ENCODE peak calls at places on chromosome X, in seven cellular contexts. W, A, Y, S, U, O and F are unnamed samples.

GRCh38 chrX:74383611-74384010 is 37.7 kb upstream of the SLC16A2 start:
- DNase-seq in S (peak; percentile 17), Y (no peak), U (peak; percentile 37), W (peak; percentile 20), A (peak; percentile 34), O (peak; percentile 70), F (peak; percentile 18)

GRCh38 chrX:69493193-69493592 is 10.9 kb upstream of the NALF2 start:
- DNase-seq in A (no peak), W (no peak), S (peak; percentile 51), Y (no peak), O (peak; percentile 3), U (peak; percentile 55), F (no peak)

GRCh38 chrX:63250253-63250868 is 100.8 kb downstream of the SPIN4 start:
- DNase-seq in Y (no peak), S (no peak), A (no peak), W (peak; percentile 20), U (peak; percentile 81), O (peak; percentile 87), F (peak; percentile 61)

GRCh38 chrX:123976671-123977316 is 15.3 kb downstream of the STAG2 start:
- DNase-seq in O (peak; percentile 69), S (no peak), U (no peak), Y (no peak), W (no peak), A (no peak), F (no peak)

GRCh38 chrX:124217289-124218251 is 114.9 kb upstream of the TEX13D start:
- DNase-seq in Y (peak; percentile 19), A (no peak), S (no peak), U (no peak), W (no peak), O (no peak), F (no peak)

GRCh38 chrX:53481816-53482485 is 47.8 kb upstream of the HSD17B10 start:
- DNase-seq in U (peak; percentile 64), O (peak; percentile 77), W (peak; percentile 51), Y (peak; percentile 6), S (peak; percentile 49), A (no peak), F (peak; percentile 28)

GRCh38 chrX:69988955-69989394 is 60.8 kb downstream of the AWAT2 start:
- DNase-seq in O (peak; percentile 10), S (no peak), W (no peak), U (no peak), Y (no peak), A (no peak), F (no peak)

GRCh38 chrX:105126201-105126600 is 94.3 kb downstream of the TEX13A start:
- DNase-seq in U (no peak), S (no peak), W (no peak), Y (no peak), O (no peak), A (no peak), F (no peak)

GRCh38 chrX:41043950-41044349 is 41.3 kb upstream of the USP9X start:
- DNase-seq in W (no peak), Y (no peak), A (no peak), O (peak; percentile 77), U (no peak), S (no peak), F (no peak)

GRCh38 chrX:80817002-80817401 is 7.3 kb upstream of the BRWD3 start:
- DNase-seq in W (no peak), Y (no peak), U (no peak), A (no peak), O (peak; percentile 63), S (no peak), F (no peak)

GRCh38 chrX:125131146-125131545 is 188.5 kb upstream of the TEX13C start:
- DNase-seq in A (no peak), Y (no peak), W (no peak), U (peak; percentile 14), O (no peak), S (no peak), F (no peak)

GRCh38 chrX:66013195-66013816 is 26.6 kb downstream of the VSIG4 start:
- DNase-seq in S (no peak), O (no peak), A (no peak), W (no peak), U (no peak), Y (no peak), F (no peak)

GRCh38 chrX:30885136-30885535 is 3.9 kb downstream of the TAB3 start:
- DNase-seq in U (no peak), S (no peak), W (no peak), A (no peak), O (no peak), Y (no peak), F (no peak)

GRCh38 chrX:41373989-41374606 is 40.1 kb downstream of the DDX3X start:
- DNase-seq in W (no peak), A (no peak), O (no peak), Y (no peak), S (no peak), U (no peak), F (no peak)

GRCh38 chrX:129642641-129643040 is 12.1 kb downstream of the APLN start:
- DNase-seq in S (no peak), O (peak; percentile 61), W (no peak), A (no peak), Y (no peak), U (no peak), F (no peak)

GRCh38 chrX:135549519-135549918 is 29.1 kb downstream of the INTS6L start:
- DNase-seq in A (no peak), O (no peak), U (no peak), Y (no peak), W (no peak), S (no peak), F (no peak)

GRCh38 chrX:24081661-24082154 is 27.0 kb downstream of the EIF2S3 start:
- DNase-seq in O (peak; percentile 72), W (peak; percentile 36), Y (peak; percentile 10), U (peak; percentile 38), A (peak; percentile 74), S (peak; percentile 58), F (peak; percentile 29)

GRCh38 chrX:2401201-2401589 is 99.6 kb downstream of the DHRSX start:
- DNase-seq in O (no peak), A (no peak), S (no peak), W (no peak), Y (no peak), U (no peak), F (no peak)

GRCh38 chrX:97700547-97700946 is 816.8 kb downstream of the RPA4 start:
- DNase-seq in Y (no peak), S (no peak), O (no peak), A (no peak), W (no peak), U (no peak), F (no peak)

GRCh38 chrX:100731441-100732281 is at the start of gene SYTL4:
- DNase-seq in A (peak; percentile 78), S (peak; percentile 18), O (no peak), U (peak; percentile 28), W (peak; percentile 28), Y (no peak), F (no peak)

GRCh38 chrX:30653415-30654131 is at the start of gene GK:
- DNase-seq in U (peak; percentile 34), O (peak; percentile 5), S (peak; percentile 20), A (no peak), W (no peak), Y (no peak), F (no peak)

GRCh38 chrX:2928127-2928582 is 984 bp downstream of the ARSD start:
- DNase-seq in A (peak; percentile 80), Y (no peak), O (no peak), S (peak; percentile 65), U (peak; percentile 67), W (peak; percentile 35), F (peak; percentile 25)

GRCh38 chrX:64427787-64428186 is 32.5 kb upstream of the MTMR8 start:
- DNase-seq in S (no peak), O (no peak), Y (no peak), U (no peak), W (no peak), A (no peak), F (no peak)

DNA sequence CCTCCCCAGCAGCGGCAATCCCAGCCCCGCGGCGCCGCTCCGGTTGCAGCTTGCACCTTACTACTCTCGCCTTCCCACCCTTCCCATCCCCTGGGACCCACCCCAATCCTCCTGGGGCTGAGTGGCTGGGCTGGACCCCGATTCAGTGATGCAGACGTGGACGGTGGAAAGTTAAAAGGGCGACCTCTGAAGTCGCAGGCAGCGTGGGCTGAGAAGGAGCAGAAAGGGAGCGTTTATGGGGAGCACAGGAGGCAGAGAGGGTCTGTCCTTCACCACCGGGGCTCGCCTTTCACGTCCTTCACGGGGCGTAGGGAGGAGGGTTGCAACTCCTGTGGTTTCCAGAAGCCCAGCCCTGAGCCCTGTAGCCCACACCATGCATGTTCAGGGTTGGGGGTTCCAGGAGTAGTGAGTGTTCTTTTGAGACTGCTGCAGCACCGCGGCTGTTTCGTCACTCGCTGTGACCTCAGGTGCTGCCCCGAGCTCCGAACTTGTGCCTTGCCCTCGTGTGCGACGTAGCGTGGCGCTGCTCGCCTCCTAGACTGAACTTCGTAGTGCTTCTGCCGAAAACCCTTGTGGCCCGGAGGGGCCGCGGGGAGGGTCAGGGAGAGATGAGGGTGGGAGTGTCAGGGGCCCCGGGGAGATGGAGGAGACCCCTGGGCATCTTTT is 1.5 kb downstream of the NHS start:
- DNase-seq in Y (no peak), A (peak; percentile 46), U (peak; percentile 8), O (peak; percentile 9), W (peak; percentile 21), S (peak; percentile 19), F (no peak)
- TF ChIP-seq CTCF in Y (no peak), A (no peak), U (no peak), O (no peak), W (no peak), S (no peak), F (no peak)

GRCh38 chrX:42524374-42524773 is 253.6 kb downstream of the PPP1R2C start:
- DNase-seq in A (no peak), O (peak; percentile 12), W (no peak), S (no peak), Y (no peak), U (no peak), F (no peak)

GRCh38 chrX:42515939-42516338 is 262.0 kb downstream of the PPP1R2C start:
- DNase-seq in A (no peak), Y (no peak), U (no peak), O (no peak), W (no peak), S (no peak), F (no peak)

GRCh38 chrX:42519666-42520231 is 258.2 kb downstream of the PPP1R2C start:
- DNase-seq in O (peak; percentile 67), S (no peak), W (no peak), A (no peak), U (no peak), Y (no peak), F (peak; percentile 8)
- TF ChIP-seq CTCF in O (peak; percentile 15), S (no peak), W (no peak), A (no peak), U (peak; percentile 11), Y (no peak), F (no peak)

GRCh38 chrX:133586443-133586842 is 171.2 kb upstream of the GPC4 start:
- DNase-seq in W (no peak), Y (no peak), S (no peak), U (no peak), A (no peak), O (no peak), F (no peak)
- TF ChIP-seq CTCF in W (no peak), Y (no peak), S (no peak), U (no peak), A (no peak), O (no peak), F (no peak)

DNA sequence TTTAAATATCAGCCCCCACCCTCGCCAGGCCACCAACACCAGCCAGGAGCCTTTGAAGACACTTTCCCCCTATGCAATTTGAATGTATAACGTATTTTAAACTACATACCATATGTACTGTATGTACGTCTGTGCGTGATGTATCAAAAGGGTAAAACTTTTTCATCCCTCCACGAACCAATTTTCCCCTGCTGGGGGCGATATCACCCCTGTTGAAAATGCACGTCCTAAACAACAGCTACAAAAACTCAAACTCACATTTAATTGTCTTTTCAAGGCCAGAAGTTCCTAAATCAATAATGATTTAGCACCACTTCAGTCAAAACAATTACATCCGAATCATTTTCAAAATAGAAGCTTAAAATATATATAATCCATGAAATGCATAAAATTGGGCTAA is 1.4 kb downstream of the VEGFD start:
- DNase-seq in A (no peak), O (no peak), Y (no peak), U (peak; percentile 14), S (peak; percentile 14), W (no peak), F (no peak)
- TF ChIP-seq CTCF in A (no peak), O (peak; percentile 9), Y (no peak), U (no peak), S (no peak), W (no peak), F (no peak)